ENCODE peak calls at places on chromosomes 16 and 17, in nine cellular contexts. One of them, this sample, is unnamed.
A peak's percentile ranks its signal among the peaks of the same experiment; 100 is the strongest.

GRCh38 chr16:11306381-11306780 is 25.3 kb upstream of the PRM1 start:
- DNase-seq in tibial artery: no peak
- DNase-seq in astrocyte of the cerebellum: no peak
- DNase-seq in Caco-2: no peak
- DNase-seq in A549: no peak
- DNase-seq in foreskin fibroblast: no peak
- DNase-seq in dorsolateral prefrontal cortex: no peak
- DNase-seq in GM12864: no peak
- DNase-seq in astrocyte of the spinal cord: no peak
- DNase-seq in this sample: no peak

GRCh38 chr16:15952265-15952711 is 2.9 kb downstream of the ABCC1 start:
- DNase-seq in tibial artery: no peak
- DNase-seq in astrocyte of the cerebellum: no peak
- DNase-seq in Caco-2: no peak
- DNase-seq in A549: no peak
- DNase-seq in foreskin fibroblast: no peak
- DNase-seq in dorsolateral prefrontal cortex: no peak
- DNase-seq in GM12864: no peak
- DNase-seq in astrocyte of the spinal cord: no peak
- DNase-seq in this sample: no peak

GRCh38 chr16:75555213-75555706 is 792 bp downstream of the TMEM231 start:
- DNase-seq in tibial artery: peak; percentile 86
- DNase-seq in astrocyte of the cerebellum: peak; percentile 63
- DNase-seq in Caco-2: peak; percentile 94
- DNase-seq in A549: peak; percentile 97
- DNase-seq in foreskin fibroblast: peak; percentile 89
- DNase-seq in dorsolateral prefrontal cortex: peak; percentile 93
- DNase-seq in GM12864: no peak
- DNase-seq in astrocyte of the spinal cord: peak; percentile 86
- DNase-seq in this sample: peak; percentile 33

GRCh38 chr16:88566158-88566557 is 4.0 kb upstream of the ZC3H18 start:
- DNase-seq in tibial artery: no peak
- DNase-seq in astrocyte of the cerebellum: no peak
- DNase-seq in Caco-2: no peak
- DNase-seq in A549: no peak
- DNase-seq in foreskin fibroblast: peak; percentile 63
- DNase-seq in dorsolateral prefrontal cortex: no peak
- DNase-seq in GM12864: no peak
- DNase-seq in astrocyte of the spinal cord: peak; percentile 39
- DNase-seq in this sample: peak; percentile 16

GRCh38 chr17:74960739-74961342 is 11.7 kb downstream of the HID1 start:
- DNase-seq in tibial artery: no peak
- DNase-seq in astrocyte of the cerebellum: no peak
- DNase-seq in Caco-2: peak; percentile 82
- DNase-seq in A549: peak; percentile 94
- DNase-seq in foreskin fibroblast: no peak
- DNase-seq in dorsolateral prefrontal cortex: no peak
- DNase-seq in GM12864: peak; percentile 52
- DNase-seq in astrocyte of the spinal cord: peak; percentile 18
- DNase-seq in this sample: no peak

GRCh38 chr16:88569614-88569984 is 604 bp upstream of the ZC3H18 start:
- DNase-seq in tibial artery: no peak
- DNase-seq in astrocyte of the cerebellum: no peak
- DNase-seq in Caco-2: peak; percentile 19
- DNase-seq in A549: no peak
- DNase-seq in foreskin fibroblast: no peak
- DNase-seq in dorsolateral prefrontal cortex: peak; percentile 44
- DNase-seq in GM12864: no peak
- DNase-seq in astrocyte of the spinal cord: peak; percentile 1
- DNase-seq in this sample: no peak

GRCh38 chr16:84477661-84478060 is 26.8 kb downstream of the MEAK7 start:
- DNase-seq in tibial artery: no peak
- DNase-seq in astrocyte of the cerebellum: no peak
- DNase-seq in Caco-2: no peak
- DNase-seq in A549: no peak
- DNase-seq in foreskin fibroblast: no peak
- DNase-seq in dorsolateral prefrontal cortex: peak; percentile 12
- DNase-seq in GM12864: no peak
- DNase-seq in astrocyte of the spinal cord: no peak
- DNase-seq in this sample: no peak

GRCh38 chr17:42311240-42312034 is 23.1 kb downstream of the STAT5A start:
- DNase-seq in tibial artery: peak; percentile 96
- DNase-seq in astrocyte of the cerebellum: peak; percentile 57
- DNase-seq in Caco-2: peak; percentile 68
- DNase-seq in A549: no peak
- DNase-seq in foreskin fibroblast: peak; percentile 95
- DNase-seq in dorsolateral prefrontal cortex: peak; percentile 55
- DNase-seq in GM12864: no peak
- DNase-seq in astrocyte of the spinal cord: peak; percentile 68
- DNase-seq in this sample: no peak

GRCh38 chr16:24645739-24646645 is 83.5 kb upstream of the TNRC6A start:
- DNase-seq in tibial artery: no peak
- DNase-seq in astrocyte of the cerebellum: peak; percentile 100
- DNase-seq in Caco-2: no peak
- DNase-seq in A549: peak; percentile 90
- DNase-seq in foreskin fibroblast: peak; percentile 98
- DNase-seq in dorsolateral prefrontal cortex: no peak
- DNase-seq in GM12864: no peak
- DNase-seq in astrocyte of the spinal cord: peak; percentile 99
- DNase-seq in this sample: peak; percentile 99

GRCh38 chr16:86874141-86874540 is 295.8 kb downstream of the FOXL1 start:
- DNase-seq in tibial artery: no peak
- DNase-seq in astrocyte of the cerebellum: no peak
- DNase-seq in Caco-2: peak; percentile 30
- DNase-seq in A549: no peak
- DNase-seq in foreskin fibroblast: no peak
- DNase-seq in dorsolateral prefrontal cortex: no peak
- DNase-seq in GM12864: no peak
- DNase-seq in astrocyte of the spinal cord: no peak
- DNase-seq in this sample: no peak

GRCh38 chr16:67548265-67549126 is 13.8 kb upstream of the CTCF start:
- DNase-seq in tibial artery: no peak
- DNase-seq in astrocyte of the cerebellum: no peak
- DNase-seq in Caco-2: no peak
- DNase-seq in A549: no peak
- DNase-seq in foreskin fibroblast: no peak
- DNase-seq in dorsolateral prefrontal cortex: no peak
- DNase-seq in GM12864: no peak
- DNase-seq in astrocyte of the spinal cord: no peak
- DNase-seq in this sample: no peak

GRCh38 chr16:67546091-67546501 is 16.2 kb upstream of the CTCF start:
- DNase-seq in tibial artery: no peak
- DNase-seq in astrocyte of the cerebellum: no peak
- DNase-seq in Caco-2: no peak
- DNase-seq in A549: no peak
- DNase-seq in foreskin fibroblast: no peak
- DNase-seq in dorsolateral prefrontal cortex: no peak
- DNase-seq in GM12864: no peak
- DNase-seq in astrocyte of the spinal cord: no peak
- DNase-seq in this sample: no peak

GRCh38 chr16:67547423-67548264 is 14.7 kb upstream of the CTCF start:
- DNase-seq in tibial artery: no peak
- DNase-seq in astrocyte of the cerebellum: no peak
- DNase-seq in Caco-2: no peak
- DNase-seq in A549: no peak
- DNase-seq in foreskin fibroblast: no peak
- DNase-seq in dorsolateral prefrontal cortex: no peak
- DNase-seq in GM12864: no peak
- DNase-seq in astrocyte of the spinal cord: no peak
- DNase-seq in this sample: no peak

GRCh38 chr16:67545665-67546024 is 16.7 kb upstream of the CTCF start:
- DNase-seq in tibial artery: no peak
- DNase-seq in astrocyte of the cerebellum: no peak
- DNase-seq in Caco-2: no peak
- DNase-seq in A549: no peak
- DNase-seq in foreskin fibroblast: no peak
- DNase-seq in dorsolateral prefrontal cortex: no peak
- DNase-seq in GM12864: no peak
- DNase-seq in astrocyte of the spinal cord: no peak
- DNase-seq in this sample: no peak

DNA sequence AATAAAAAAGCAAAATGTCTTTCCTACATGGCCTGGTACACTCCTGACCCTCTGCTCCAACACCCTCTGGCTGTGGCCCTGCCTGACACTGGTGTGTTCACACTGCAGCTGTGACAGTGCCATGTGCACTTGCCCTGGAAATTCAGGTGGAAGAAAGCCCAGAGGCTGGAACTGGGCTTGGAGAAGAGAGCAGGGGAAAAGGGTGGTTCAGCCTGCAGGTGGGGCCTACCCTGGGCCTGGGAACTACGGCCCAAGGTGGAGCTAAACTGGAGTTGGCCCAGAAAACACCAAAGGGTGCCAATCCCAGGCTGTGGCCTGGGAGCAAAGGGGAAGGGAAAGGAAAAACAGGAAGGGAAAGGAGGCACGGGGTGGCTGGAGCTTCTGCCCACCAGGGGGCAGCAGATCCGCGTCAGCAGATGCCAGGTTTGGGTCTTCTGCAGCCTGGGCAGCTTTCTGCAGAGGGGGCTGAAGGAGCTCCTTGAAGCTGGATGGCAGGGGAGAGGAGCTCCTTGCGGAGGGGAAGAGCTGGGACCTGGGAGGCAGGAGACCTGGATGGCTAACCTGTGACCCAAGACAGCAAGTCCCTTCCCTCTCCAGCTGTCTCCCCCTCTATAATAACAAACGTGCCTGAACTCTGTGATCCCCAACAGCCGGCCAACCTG is 15.4 kb upstream of the CTCF start:
- DNase-seq in tibial artery: peak; percentile 82
- DNase-seq in astrocyte of the cerebellum: no peak
- DNase-seq in Caco-2: peak; percentile 90
- DNase-seq in A549: peak; percentile 85
- DNase-seq in foreskin fibroblast: peak; percentile 58
- DNase-seq in dorsolateral prefrontal cortex: peak; percentile 79
- DNase-seq in GM12864: no peak
- DNase-seq in astrocyte of the spinal cord: peak; percentile 52
- DNase-seq in this sample: no peak
- H3K4me3 ChIP-seq in tibial artery: no peak overlapping the region
- H3K4me3 ChIP-seq in astrocyte of the cerebellum: no peak overlapping the region
- H3K4me3 ChIP-seq in Caco-2: no peak overlapping the region
- H3K4me3 ChIP-seq in A549: no peak overlapping the region
- H3K4me3 ChIP-seq in foreskin fibroblast: no peak overlapping the region
- H3K4me3 ChIP-seq in dorsolateral prefrontal cortex: no peak overlapping the region
- H3K4me3 ChIP-seq in GM12864: peak overlapping the region; percentile 8
- H3K4me3 ChIP-seq in astrocyte of the spinal cord: no peak overlapping the region
- H3K4me3 ChIP-seq in this sample: no peak overlapping the region

GRCh38 chr16:49580751-49581303 is 207.2 kb downstream of the C16orf78 start:
- DNase-seq in tibial artery: no peak
- DNase-seq in astrocyte of the cerebellum: peak; percentile 38
- DNase-seq in Caco-2: no peak
- DNase-seq in A549: no peak
- DNase-seq in foreskin fibroblast: no peak
- DNase-seq in dorsolateral prefrontal cortex: no peak
- DNase-seq in GM12864: no peak
- DNase-seq in astrocyte of the spinal cord: peak; percentile 53
- DNase-seq in this sample: no peak
- H3K4me3 ChIP-seq in tibial artery: no peak overlapping the region
- H3K4me3 ChIP-seq in astrocyte of the cerebellum: no peak overlapping the region
- H3K4me3 ChIP-seq in Caco-2: no peak overlapping the region
- H3K4me3 ChIP-seq in A549: no peak overlapping the region
- H3K4me3 ChIP-seq in foreskin fibroblast: no peak overlapping the region
- H3K4me3 ChIP-seq in dorsolateral prefrontal cortex: no peak overlapping the region
- H3K4me3 ChIP-seq in GM12864: no peak overlapping the region
- H3K4me3 ChIP-seq in astrocyte of the spinal cord: no peak overlapping the region
- H3K4me3 ChIP-seq in this sample: no peak overlapping the region

DNA sequence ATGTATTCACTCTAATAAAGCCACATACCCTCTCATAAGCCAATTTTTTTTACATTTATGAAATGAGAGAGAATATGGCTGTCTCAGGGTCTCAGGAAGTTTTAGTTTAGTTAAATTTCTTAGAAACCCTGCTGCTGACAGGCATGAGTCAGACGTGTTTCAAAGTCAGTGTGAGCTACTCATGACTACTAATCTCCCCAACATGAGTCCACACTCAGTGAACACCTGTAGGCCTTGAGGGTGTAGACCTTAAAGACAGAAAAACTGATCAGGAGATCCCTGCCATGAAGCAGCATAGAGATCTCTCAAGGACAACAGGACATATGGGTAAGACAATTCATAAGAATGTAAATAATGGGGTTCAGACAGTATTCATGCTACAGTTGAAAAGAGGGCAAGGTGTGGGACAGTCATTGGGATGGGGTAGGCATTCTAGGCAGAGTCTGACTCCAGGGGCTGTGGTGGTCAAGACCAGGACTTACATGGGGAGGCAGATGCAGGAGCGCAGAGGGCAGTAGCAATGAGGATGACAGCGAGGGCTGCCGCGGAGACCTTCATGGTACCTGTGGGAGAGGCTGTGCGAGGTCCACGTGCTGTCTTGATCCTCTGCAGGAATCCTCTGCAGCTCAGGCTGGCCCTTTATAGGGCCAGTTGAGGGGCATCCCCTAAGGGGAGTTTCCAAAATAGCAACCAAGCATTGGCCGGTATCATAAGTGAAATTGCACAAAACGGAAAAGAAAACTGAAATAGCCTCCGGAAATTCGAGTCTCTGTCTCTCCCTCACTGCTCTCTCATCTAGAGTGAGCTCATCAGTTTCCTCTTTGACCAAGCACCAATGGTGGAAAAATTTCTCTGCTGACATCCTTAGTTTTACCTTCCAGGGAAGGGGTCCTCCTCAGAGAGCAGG is at the start of gene CCL5:
- DNase-seq in tibial artery: no peak
- DNase-seq in astrocyte of the cerebellum: no peak
- DNase-seq in Caco-2: no peak
- DNase-seq in A549: no peak
- DNase-seq in foreskin fibroblast: no peak
- DNase-seq in dorsolateral prefrontal cortex: no peak
- DNase-seq in GM12864: peak; percentile 79
- DNase-seq in astrocyte of the spinal cord: no peak
- DNase-seq in this sample: no peak
- H3K4me3 ChIP-seq in tibial artery: no peak within 1 kb of the TSS
- H3K4me3 ChIP-seq in astrocyte of the cerebellum: no peak within 1 kb of the TSS
- H3K4me3 ChIP-seq in Caco-2: no peak within 1 kb of the TSS
- H3K4me3 ChIP-seq in A549: no peak within 1 kb of the TSS
- H3K4me3 ChIP-seq in foreskin fibroblast: no peak within 1 kb of the TSS
- H3K4me3 ChIP-seq in dorsolateral prefrontal cortex: no peak within 1 kb of the TSS
- H3K4me3 ChIP-seq in GM12864: peak within 1 kb of the TSS; percentile 42
- H3K4me3 ChIP-seq in astrocyte of the spinal cord: no peak within 1 kb of the TSS
- H3K4me3 ChIP-seq in this sample: no peak within 1 kb of the TSS

DNA sequence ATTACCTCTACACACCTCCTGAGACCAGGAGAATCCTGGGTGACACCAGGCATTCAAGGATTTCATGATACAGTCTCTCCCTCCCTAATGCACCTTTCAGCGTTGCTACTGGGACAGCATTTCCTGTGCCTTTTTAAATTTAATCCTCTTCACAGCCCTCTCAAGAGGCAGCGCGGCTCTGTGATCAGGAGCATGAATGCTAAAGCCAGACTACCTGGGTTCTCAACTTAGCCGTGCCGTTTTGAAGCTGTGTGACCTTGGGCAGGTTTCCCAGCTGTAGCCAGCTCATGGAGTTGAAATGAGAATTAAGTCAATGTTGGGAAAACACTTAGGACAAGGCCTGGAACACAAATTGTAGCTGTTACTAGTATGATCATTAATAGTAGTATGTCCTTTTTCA is 191.8 kb downstream of the XYLT1 start:
- DNase-seq in tibial artery: no peak
- DNase-seq in astrocyte of the cerebellum: no peak
- DNase-seq in Caco-2: no peak
- DNase-seq in A549: no peak
- DNase-seq in foreskin fibroblast: no peak
- DNase-seq in dorsolateral prefrontal cortex: no peak
- DNase-seq in GM12864: no peak
- DNase-seq in astrocyte of the spinal cord: no peak
- DNase-seq in this sample: no peak
- H3K4me3 ChIP-seq in tibial artery: no peak overlapping the region
- H3K4me3 ChIP-seq in astrocyte of the cerebellum: no peak overlapping the region
- H3K4me3 ChIP-seq in Caco-2: no peak overlapping the region
- H3K4me3 ChIP-seq in A549: no peak overlapping the region
- H3K4me3 ChIP-seq in foreskin fibroblast: no peak overlapping the region
- H3K4me3 ChIP-seq in dorsolateral prefrontal cortex: no peak overlapping the region
- H3K4me3 ChIP-seq in GM12864: no peak overlapping the region
- H3K4me3 ChIP-seq in astrocyte of the spinal cord: no peak overlapping the region
- H3K4me3 ChIP-seq in this sample: no peak overlapping the region

GRCh38 chr17:2854662-2855061 is 58.4 kb downstream of the RAP1GAP2 start:
- DNase-seq in tibial artery: no peak
- DNase-seq in astrocyte of the cerebellum: no peak
- DNase-seq in Caco-2: no peak
- DNase-seq in A549: peak; percentile 35
- DNase-seq in foreskin fibroblast: no peak
- DNase-seq in dorsolateral prefrontal cortex: no peak
- DNase-seq in GM12864: no peak
- DNase-seq in astrocyte of the spinal cord: no peak
- DNase-seq in this sample: no peak
- H3K4me3 ChIP-seq in tibial artery: peak overlapping the region; percentile 71
- H3K4me3 ChIP-seq in astrocyte of the cerebellum: no peak overlapping the region
- H3K4me3 ChIP-seq in Caco-2: peak overlapping the region; percentile 81
- H3K4me3 ChIP-seq in A549: peak overlapping the region; percentile 72
- H3K4me3 ChIP-seq in foreskin fibroblast: peak overlapping the region; percentile 53
- H3K4me3 ChIP-seq in dorsolateral prefrontal cortex: peak overlapping the region; percentile 52
- H3K4me3 ChIP-seq in GM12864: no peak overlapping the region
- H3K4me3 ChIP-seq in astrocyte of the spinal cord: peak overlapping the region; percentile 42
- H3K4me3 ChIP-seq in this sample: peak overlapping the region; percentile 67

This sample was measured in BJ.